ENCODE peak calls at places on chromosomes 12 and 14, in eight cellular contexts. T, R, L, W, Y, I, P and D are unnamed samples.

GRCh38 chr12:101527682-101528081 is 52.5 kb downstream of the SPIC start:
- DNase-seq in T (no peak), R (no peak), L (no peak), W (no peak), Y (no peak), I (no peak), P (no peak), D (no peak)

GRCh38 chr14:91284146-91284790 is 39.8 kb upstream of the GPR68 start:
- DNase-seq in T (no peak), R (peak), L (peak), W (peak), Y (peak), I (no peak), P (peak), D (no peak)

GRCh38 chr12:10241276-10241675 is 28.6 kb downstream of the GABARAPL1 start:
- DNase-seq in T (no peak), R (no peak), L (no peak), W (no peak), Y (no peak), I (no peak), P (peak), D (no peak)

GRCh38 chr12:63915105-63915830 is 70.8 kb downstream of the SRGAP1 start:
- DNase-seq in T (no peak), R (peak), L (no peak), W (peak), Y (peak), I (no peak), P (peak), D (no peak)

GRCh38 chr12:15966426-15966825 is 55.3 kb downstream of the DERA start:
- DNase-seq in T (no peak), R (peak), L (no peak), W (no peak), Y (peak), I (no peak), P (peak), D (no peak)

GRCh38 chr12:127632431-127632830 is 634.5 kb upstream of the TMEM132C start:
- DNase-seq in T (no peak), R (no peak), L (no peak), W (no peak), Y (no peak), I (no peak), P (no peak), D (no peak)

GRCh38 chr12:109393437-109394345 is 46.0 kb downstream of the MYO1H start:
- DNase-seq in T (peak), R (no peak), L (no peak), W (peak), Y (peak), I (peak), P (peak), D (peak)

GRCh38 chr14:91830777-91831176 is 36.6 kb downstream of the TC2N start:
- DNase-seq in T (peak), R (no peak), L (no peak), W (no peak), Y (no peak), I (no peak), P (no peak), D (no peak)

GRCh38 chr14:72948481-72949138 is 22.3 kb downstream of the DCAF4 start:
- DNase-seq in T (peak), R (no peak), L (peak), W (peak), Y (peak), I (peak), P (peak), D (peak)

GRCh38 chr12:124503305-124503704 is 64.1 kb downstream of the NCOR2 start:
- DNase-seq in T (no peak), R (no peak), L (no peak), W (no peak), Y (no peak), I (no peak), P (no peak), D (no peak)

GRCh38 chr12:32454075-32454474 is 54.7 kb downstream of the FGD4 start:
- DNase-seq in T (no peak), R (peak), L (no peak), W (peak), Y (peak), I (no peak), P (peak), D (no peak)

GRCh38 chr14:100443643-100444042 is 120.5 kb downstream of the SLC25A47 start:
- DNase-seq in T (peak), R (no peak), L (no peak), W (no peak), Y (no peak), I (no peak), P (peak), D (no peak)

GRCh38 chr12:62709321-62709720 is 225.6 kb downstream of the PPM1H start:
- DNase-seq in T (no peak), R (no peak), L (no peak), W (no peak), Y (no peak), I (no peak), P (no peak), D (no peak)

GRCh38 chr12:91533366-91533765 is 350.7 kb upstream of the DCN start:
- DNase-seq in T (no peak), R (no peak), L (no peak), W (no peak), Y (no peak), I (no peak), P (no peak), D (no peak)

GRCh38 chr12:93198086-93198485 is 179.6 kb upstream of the NUDT4 start:
- DNase-seq in T (no peak), R (peak), L (peak), W (peak), Y (peak), I (no peak), P (peak), D (no peak)

GRCh38 chr12:103810108-103810507 is 30.9 kb downstream of the NT5DC3 start:
- DNase-seq in T (peak), R (no peak), L (no peak), W (no peak), Y (no peak), I (no peak), P (no peak), D (no peak)

GRCh38 chr12:27821259-27821973 is 41.4 kb upstream of the MANSC4 start:
- DNase-seq in T (peak), R (peak), L (no peak), W (peak), Y (peak), I (peak), P (peak), D (no peak)

GRCh38 chr12:46268349-46268616 is 560 bp downstream of the SLC38A1 start:
- DNase-seq in T (no peak), R (no peak), L (no peak), W (no peak), Y (peak), I (no peak), P (no peak), D (peak)

GRCh38 chr12:64780531-64781373 is 21.5 kb upstream of the GNS start:
- DNase-seq in T (peak), R (no peak), L (peak), W (no peak), Y (peak), I (no peak), P (peak), D (no peak)

GRCh38 chr12:3304436-3305135 is 186.4 kb upstream of the PRMT8 start:
- DNase-seq in T (no peak), R (no peak), L (peak), W (peak), Y (peak), I (no peak), P (peak), D (no peak)